ENCODE peak calls at places on chromosomes 7 and 10, in six cellular contexts. P is activated CD8-positive, alpha-beta memory T cell treated with anti-CD3 and anti-CD28 coated beads for 1 hour; C is stimulated activated CD4-positive, alpha-beta T cell treated with anti-CD3 and anti-CD28 coated beads, Interleukin-4, amount 100 ng/mL, for 1 hour; B is stimulated activated CD8-positive, alpha-beta memory T cell treated with anti-CD3 and anti-CD28 coated beads, Interleukin-2, amount 100 ng/mL, for 48 hours; I is Peyer's patch; D is DMS153. Y is an unnamed sample.

GRCh38 chr7:47343056-47343455 is 238.9 kb downstream of the TNS3 start:
- DNase-seq in P (no peak), C (no peak), B (no peak), I (no peak), D (no peak), Y (no peak)

GRCh38 chr7:26202019-26202985 is 757 bp downstream of the CBX3 start:
- DNase-seq in P (no peak), C (peak; percentile 73), B (no peak), I (peak; percentile 49), D (no peak), Y (peak; percentile 71)

GRCh38 chr10:77458986-77459590 is 178.5 kb downstream of the KCNMA1 start:
- DNase-seq in P (no peak), C (no peak), B (no peak), I (no peak), D (no peak), Y (no peak)

GRCh38 chr10:11512596-11512995 is 98.9 kb downstream of the USP6NL start:
- DNase-seq in P (no peak), C (no peak), B (no peak), I (no peak), D (no peak), Y (no peak)

GRCh38 chr7:25839084-25839769 is 312.8 kb upstream of the NFE2L3 start:
- DNase-seq in P (no peak), C (no peak), B (no peak), I (no peak), D (no peak), Y (no peak)

GRCh38 chr7:2520131-2520807 is 695 bp downstream of the LFNG start:
- DNase-seq in P (no peak), C (no peak), B (no peak), I (peak; percentile 59), D (no peak), Y (peak; percentile 82)

GRCh38 chr10:21347043-21347799 is 178.3 kb downstream of the SKIDA1 start:
- DNase-seq in P (no peak), C (no peak), B (no peak), I (no peak), D (no peak), Y (no peak)

GRCh38 chr7:120927454-120928103 is 23.0 kb upstream of the ING3 start:
- DNase-seq in P (no peak), C (no peak), B (no peak), I (no peak), D (no peak), Y (no peak)

GRCh38 chr7:142568430-142569097 is 180.7 kb upstream of the PRSS1 start:
- DNase-seq in P (no peak), C (no peak), B (no peak), I (no peak), D (no peak), Y (no peak)

GRCh38 chr10:47121336-47121735 is 178.7 kb upstream of the GDF10 start:
- DNase-seq in P (no peak), C (no peak), B (no peak), I (no peak), D (no peak), Y (no peak)

GRCh38 chr7:142376356-142376997 is 118.6 kb upstream of the PRSS58 start:
- DNase-seq in P (no peak), C (no peak), B (no peak), I (no peak), D (no peak), Y (no peak)

GRCh38 chr7:112089551-112089950 is 116.6 kb downstream of the DOCK4 start:
- DNase-seq in P (no peak), C (no peak), B (no peak), I (no peak), D (no peak), Y (no peak)

GRCh38 chr7:116432517-116432916 is 67.0 kb upstream of the CAV2 start:
- DNase-seq in P (no peak), C (no peak), B (no peak), I (no peak), D (no peak), Y (no peak)

GRCh38 chr10:124588736-124589451 is 127.3 kb downstream of the LHPP start:
- DNase-seq in P (no peak), C (no peak), B (no peak), I (no peak), D (no peak), Y (no peak)

GRCh38 chr7:138244606-138245005 is 168.3 kb downstream of the AKR1D1 start:
- DNase-seq in P (no peak), C (no peak), B (no peak), I (no peak), D (no peak), Y (no peak)

GRCh38 chr10:118844731-118845573 is 90.2 kb upstream of the CACUL1 start:
- DNase-seq in P (no peak), C (no peak), B (no peak), I (no peak), D (no peak), Y (no peak)

GRCh38 chr7:604884-605531 is 85.4 kb upstream of the PDGFA start:
- DNase-seq in P (no peak), C (no peak), B (no peak), I (no peak), D (no peak), Y (no peak)

GRCh38 chr7:154640266-154640865 is 362.6 kb downstream of the PAXIP1 start:
- DNase-seq in P (no peak), C (no peak), B (no peak), I (no peak), D (no peak), Y (no peak)

GRCh38 chr7:39651262-39651661 is 27.9 kb downstream of the RALA start:
- DNase-seq in P (no peak), C (no peak), B (no peak), I (no peak), D (no peak), Y (no peak)

GRCh38 chr7:74092964-74093339 is 9.3 kb downstream of the LIMK1 start:
- DNase-seq in P (no peak), C (no peak), B (no peak), I (peak; percentile 76), D (no peak), Y (no peak)

GRCh38 chr10:3159160-3159559 is 13.4 kb downstream of the PITRM1 start:
- DNase-seq in P (no peak), C (no peak), B (no peak), I (no peak), D (no peak), Y (no peak)

GRCh38 chr10:112382539-112383235 is 8.8 kb downstream of the ACSL5 start:
- DNase-seq in P (no peak), C (no peak), B (no peak), I (no peak), D (no peak), Y (no peak)

GRCh38 chr7:142298631-142299030 is 40.8 kb upstream of the PRSS58 start:
- DNase-seq in P (no peak), C (no peak), B (no peak), I (no peak), D (no peak), Y (no peak)

GRCh38 chr7:148218603-148219002 is 372.0 kb upstream of the C7orf33 start:
- DNase-seq in P (no peak), C (no peak), B (no peak), I (no peak), D (no peak), Y (no peak)

GRCh38 chr10:16545126-16545736 is 23.6 kb upstream of the C1QL3 start:
- DNase-seq in P (no peak), C (no peak), B (no peak), I (no peak), D (no peak), Y (peak; percentile 8)

GRCh38 chr7:27899601-27900000 is 159.6 kb downstream of the TAX1BP1 start:
- DNase-seq in P (no peak), C (no peak), B (peak; percentile 12), I (no peak), D (no peak), Y (no peak)

GRCh38 chr7:95725170-95725569 is 47.2 kb upstream of the DYNC1I1 start:
- DNase-seq in P (no peak), C (no peak), B (no peak), I (no peak), D (peak; percentile 31), Y (no peak)

GRCh38 chr10:73653701-73654100 is 2.1 kb downstream of the SYNPO2L start:
- DNase-seq in P (no peak), C (no peak), B (no peak), I (no peak), D (no peak), Y (no peak)

GRCh38 chr10:35384265-35384868 is 48.1 kb downstream of the CCNY start:
- DNase-seq in P (no peak), C (no peak), B (no peak), I (no peak), D (no peak), Y (no peak)

GRCh38 chr7:139582671-139583155 is 59.2 kb downstream of the CLEC2L start:
- DNase-seq in P (no peak), C (no peak), B (no peak), I (no peak), D (no peak), Y (no peak)